ENCODE peak calls at places on chromosomes 6 and 20, in seven cellular contexts. H is A549, F is left ventricle myocardium inferior, X is astrocyte, Q is uterus, U is lower lobe of right lung, P is psoas muscle. A is an unnamed sample.

GRCh38 chr6:136341967-136342366 is 52.3 kb upstream of the BCLAF1 start:
- DNase-seq in H (no peak), F (no peak), X (no peak), Q (no peak), U (no peak), P (no peak), A (no peak)

GRCh38 chr6:112780498-112781096 is 433.5 kb downstream of the RFPL4B start:
- DNase-seq in H (peak), F (peak), X (peak), Q (peak), U (peak), P (peak), A (no peak)

GRCh38 chr6:35496851-35497570 is at the start of gene TEAD3:
- DNase-seq in H (no peak), F (peak), X (peak), Q (peak), U (peak), P (peak), A (no peak)

GRCh38 chr6:148508401-148509151 is 165.9 kb downstream of the SASH1 start:
- DNase-seq in H (no peak), F (no peak), X (peak), Q (no peak), U (no peak), P (no peak), A (no peak)

GRCh38 chr6:112773217-112773616 is 426.1 kb downstream of the RFPL4B start:
- DNase-seq in H (no peak), F (no peak), X (peak), Q (no peak), U (no peak), P (no peak), A (no peak)

GRCh38 chr20:35661013-35661412 is 3.7 kb downstream of the CPNE1 start:
- DNase-seq in H (no peak), F (no peak), X (peak), Q (no peak), U (no peak), P (no peak), A (no peak)

GRCh38 chr6:165301372-165302246 is 7.8 kb downstream of the C6orf118 start:
- DNase-seq in H (no peak), F (no peak), X (no peak), Q (no peak), U (no peak), P (no peak), A (no peak)

GRCh38 chr6:81812416-81812815 is 59.9 kb upstream of the TENT5A start:
- DNase-seq in H (no peak), F (no peak), X (no peak), Q (no peak), U (no peak), P (no peak), A (no peak)

GRCh38 chr6:149716584-149716983 is 1.3 kb downstream of the LATS1 start:
- DNase-seq in H (no peak), F (no peak), X (peak), Q (no peak), U (no peak), P (no peak), A (no peak)

GRCh38 chr6:5260111-5260620 is 584 bp downstream of the LYRM4 start:
- DNase-seq in H (peak), F (no peak), X (peak), Q (peak), U (peak), P (peak), A (no peak)

GRCh38 chr6:158125271-158125670 is 42.8 kb downstream of the SERAC1 start:
- DNase-seq in H (no peak), F (no peak), X (no peak), Q (no peak), U (no peak), P (no peak), A (no peak)

GRCh38 chr6:21188505-21189223 is 404.9 kb upstream of the SOX4 start:
- DNase-seq in H (no peak), F (no peak), X (no peak), Q (no peak), U (no peak), P (no peak), A (no peak)

GRCh38 chr6:32175322-32175710 is 568 bp downstream of the AGPAT1 start:
- DNase-seq in H (no peak), F (no peak), X (no peak), Q (no peak), U (no peak), P (no peak), A (no peak)

GRCh38 chr6:25138024-25138696 is 141.0 kb upstream of the CARMIL1 start:
- DNase-seq in H (peak), F (peak), X (peak), Q (peak), U (no peak), P (peak), A (peak)

GRCh38 chr20:63441777-63442493 is 30.5 kb downstream of the KCNQ2 start:
- DNase-seq in H (peak), F (peak), X (peak), Q (no peak), U (peak), P (peak), A (no peak)

GRCh38 chr6:487956-488355 is 96.4 kb downstream of the IRF4 start:
- DNase-seq in H (no peak), F (no peak), X (no peak), Q (no peak), U (no peak), P (no peak), A (no peak)

GRCh38 chr20:9110916-9111432 is 42.1 kb downstream of the PLCB4 start:
- DNase-seq in H (no peak), F (no peak), X (no peak), Q (no peak), U (no peak), P (no peak), A (no peak)

DNA sequence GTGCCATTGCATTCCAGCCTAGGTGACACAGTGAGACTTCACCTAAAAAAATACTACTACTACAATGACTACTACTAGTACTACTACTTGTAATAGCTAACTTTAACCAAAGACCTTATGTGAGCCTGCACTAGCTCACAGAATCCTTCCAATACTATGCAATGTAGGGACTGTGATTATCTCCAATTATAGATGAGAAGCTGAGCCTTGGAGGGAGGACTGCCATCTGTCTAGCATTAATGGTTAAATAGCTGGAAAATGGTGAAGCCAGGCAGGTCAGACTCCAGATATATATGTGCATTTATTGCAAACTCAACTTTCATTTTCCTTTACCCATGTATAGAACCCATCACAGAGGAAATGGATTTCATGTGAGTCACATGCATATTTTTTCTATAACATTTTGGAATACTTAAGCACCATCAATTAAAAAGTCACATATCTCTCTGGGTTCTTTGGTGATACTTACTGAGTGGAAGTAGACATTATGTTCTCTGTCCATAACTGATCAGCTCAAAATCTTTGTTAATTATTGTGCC is 229.9 kb downstream of the BCAS1 start:
- DNase-seq in H (no peak), F (no peak), X (no peak), Q (no peak), U (no peak), P (no peak), A (no peak)
- H3K27ac ChIP-seq in H (no peak), F (no peak), X (no peak), Q (no peak), U (no peak), P (no peak), A (no peak)

DNA sequence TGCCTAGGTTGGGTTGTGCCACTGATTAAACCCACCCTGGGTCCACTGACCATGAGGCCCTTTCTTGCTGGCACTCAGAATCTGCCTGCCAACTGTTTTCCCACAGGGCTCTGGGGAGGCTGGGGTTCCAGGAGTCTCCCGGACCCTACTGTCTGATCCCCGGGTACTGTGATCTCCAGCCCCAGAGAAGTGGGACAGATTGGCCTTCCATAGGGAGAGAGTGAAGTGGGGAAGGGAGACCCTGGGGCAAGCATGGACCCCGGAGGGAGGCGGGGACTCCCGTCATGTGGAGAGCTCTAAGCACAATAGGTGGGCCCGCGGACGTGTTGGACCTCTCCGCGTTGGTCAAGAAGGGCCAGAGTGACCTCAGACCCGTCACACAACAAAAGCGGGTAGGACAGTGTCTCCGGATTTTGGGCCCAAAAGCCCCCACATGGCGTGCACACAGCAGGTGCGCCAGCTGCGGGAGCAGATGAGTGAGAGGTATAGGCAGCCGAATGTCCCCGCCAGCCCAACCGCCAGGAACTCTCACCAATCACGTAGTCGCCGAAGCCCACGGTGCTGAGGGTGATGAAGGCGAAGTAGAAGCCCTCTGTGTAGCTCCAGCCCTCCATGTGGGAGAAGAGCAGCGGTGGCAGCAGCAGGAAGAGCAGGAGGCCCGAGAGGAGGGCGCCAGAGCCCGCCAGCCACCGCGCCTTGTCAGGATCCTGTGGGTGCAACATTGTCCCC is 10.6 kb downstream of the KCNK17 start:
- DNase-seq in H (no peak), F (no peak), X (no peak), Q (no peak), U (no peak), P (no peak), A (no peak)
- TF ChIP-seq CTCF in H (no peak), F (peak), X (no peak), Q (no peak), U (peak), P (no peak), A (peak)

DNA sequence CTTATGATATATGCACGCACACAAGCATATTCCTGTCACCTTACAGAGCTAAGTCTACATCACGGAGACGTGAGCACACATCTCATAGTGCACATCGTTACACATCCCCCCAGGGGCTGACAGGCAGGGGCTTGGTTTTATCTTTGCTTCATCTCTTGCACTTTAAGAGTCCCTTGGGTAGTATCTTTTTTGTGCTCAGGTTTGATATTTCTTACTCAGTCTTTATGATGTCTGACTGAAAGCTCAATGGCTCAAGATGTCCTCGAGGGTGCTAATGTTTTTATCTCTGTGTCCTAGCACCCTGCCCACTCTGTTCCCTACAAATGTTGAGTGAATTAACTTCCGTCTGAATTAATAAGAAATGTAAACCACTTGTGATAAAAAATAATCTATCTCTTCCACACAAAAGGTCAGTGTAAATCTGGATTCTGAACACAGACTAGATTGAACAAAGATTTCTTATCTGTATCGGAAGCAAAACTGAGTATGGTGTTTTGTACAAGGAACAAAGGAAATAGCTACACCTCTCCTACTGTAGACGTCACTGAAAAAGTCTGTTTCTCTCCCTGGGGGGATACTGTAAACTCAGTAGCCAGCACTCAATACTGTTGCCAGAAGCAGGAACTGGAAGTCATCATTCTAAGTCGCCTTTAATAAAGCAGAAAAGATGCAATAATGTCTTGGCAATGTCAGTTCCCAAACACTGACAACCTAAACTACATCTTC is 195.1 kb downstream of the PRKN start:
- DNase-seq in H (no peak), F (no peak), X (no peak), Q (no peak), U (no peak), P (no peak), A (no peak)
- H3K4me3 ChIP-seq in H (no peak), F (no peak), X (no peak), Q (no peak), U (no peak), P (no peak), A (no peak)

GRCh38 chr20:10218536-10219451 is at the start of gene SNAP25:
- DNase-seq in H (peak), F (no peak), X (peak), Q (peak), U (no peak), P (no peak), A (no peak)

GRCh38 chr20:10217517-10218410 is 866 bp upstream of the SNAP25 start:
- DNase-seq in H (peak), F (no peak), X (peak), Q (peak), U (no peak), P (no peak), A (peak)

GRCh38 chr20:10216146-10216741 is 2.4 kb upstream of the SNAP25 start:
- DNase-seq in H (no peak), F (no peak), X (peak), Q (no peak), U (no peak), P (no peak), A (no peak)

GRCh38 chr20:10209091-10209490 is 9.5 kb upstream of the SNAP25 start:
- DNase-seq in H (no peak), F (no peak), X (peak), Q (no peak), U (no peak), P (no peak), A (no peak)

DNA sequence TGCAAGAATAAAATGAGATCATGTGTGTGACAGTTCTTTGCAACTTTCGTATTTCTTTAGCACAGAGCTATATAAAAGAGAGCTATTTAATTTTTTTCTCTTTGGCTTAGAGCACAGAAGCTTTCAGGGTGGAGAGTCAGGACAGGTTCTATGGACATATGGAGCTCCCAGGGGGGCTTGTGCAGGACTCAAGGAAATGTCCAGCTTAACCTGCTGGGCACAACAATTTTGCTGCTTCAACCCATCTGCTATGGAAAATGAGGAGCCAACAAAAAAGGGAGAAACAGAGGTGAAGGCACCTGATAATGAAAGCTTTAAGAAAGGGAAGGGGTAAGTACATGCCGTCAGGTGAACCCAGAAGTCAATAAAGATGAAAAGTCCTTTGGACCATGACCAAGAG is 5.1 kb upstream of the SNAP25 start:
- DNase-seq in H (no peak), F (no peak), X (no peak), Q (no peak), U (no peak), P (no peak), A (no peak)
- H3K27ac ChIP-seq in H (no peak), F (no peak), X (no peak), Q (no peak), U (no peak), P (no peak), A (no peak)

A was measured in coronary artery.